ENCODE peak calls at places on chromosomes 2 and 18, in nine cellular contexts. Q, U, Z, P, K, L, G, M and I are unnamed samples.
A peak's percentile ranks its signal among the peaks of the same experiment; 100 is the strongest.

GRCh38 chr18:26989842-26990241 is 124.3 kb upstream of the AQP4 start:
- DNase-seq in Q (no peak), U (no peak), Z (no peak), P (no peak), K (no peak), L (no peak), G (no peak), M (no peak), I (no peak)

GRCh38 chr2:70946832-70947442 is 11.2 kb downstream of the ATP6V1B1 start:
- DNase-seq in Q (peak; percentile 66), U (peak; percentile 39), Z (no peak), P (peak; percentile 47), K (peak; percentile 60), L (no peak), G (peak; percentile 57), M (peak; percentile 69), I (peak; percentile 51)

GRCh38 chr2:44453289-44453688 is 91.5 kb downstream of the CAMKMT start:
- DNase-seq in Q (no peak), U (no peak), Z (no peak), P (no peak), K (no peak), L (no peak), G (no peak), M (no peak), I (no peak)

GRCh38 chr2:170929686-170930050 is 615 bp downstream of the GORASP2 start:
- DNase-seq in Q (peak; percentile 71), U (no peak), Z (peak; percentile 93), P (no peak), K (peak; percentile 26), L (peak; percentile 55), G (peak; percentile 16), M (peak; percentile 74), I (peak; percentile 67)

GRCh38 chr2:179974743-179975142 is 32.4 kb downstream of the CWC22 start:
- DNase-seq in Q (no peak), U (no peak), Z (no peak), P (no peak), K (no peak), L (no peak), G (no peak), M (no peak), I (no peak)

GRCh38 chr18:46386788-46387187 is 270.2 kb downstream of the LOXHD1 start:
- DNase-seq in Q (no peak), U (no peak), Z (no peak), P (no peak), K (no peak), L (peak; percentile 21), G (no peak), M (no peak), I (no peak)

GRCh38 chr2:45651415-45652089 is at the start of gene PRKCE:
- DNase-seq in Q (peak; percentile 87), U (peak; percentile 83), Z (peak; percentile 93), P (no peak), K (no peak), L (peak; percentile 59), G (peak; percentile 59), M (peak; percentile 69), I (peak; percentile 59)

GRCh38 chr18:13613591-13614317 is 112.6 kb downstream of the FAM210A start:
- DNase-seq in Q (peak; percentile 44), U (no peak), Z (peak; percentile 79), P (no peak), K (no peak), L (no peak), G (no peak), M (no peak), I (no peak)

GRCh38 chr2:19504400-19505198 is 146.2 kb upstream of the OSR1 start:
- DNase-seq in Q (no peak), U (no peak), Z (no peak), P (no peak), K (no peak), L (no peak), G (no peak), M (no peak), I (no peak)

GRCh38 chr18:62523631-62524442 is 1.0 kb downstream of the ZCCHC2 start:
- DNase-seq in Q (peak; percentile 82), U (peak; percentile 72), Z (peak; percentile 93), P (no peak), K (peak; percentile 52), L (peak; percentile 64), G (peak; percentile 15), M (peak; percentile 64), I (peak; percentile 54)

GRCh38 chr18:63741769-63742168 is 33.4 kb upstream of the SERPINB7 start:
- DNase-seq in Q (no peak), U (no peak), Z (no peak), P (no peak), K (peak; percentile 61), L (no peak), G (no peak), M (no peak), I (no peak)

GRCh38 chr2:23589739-23590138 is 204.8 kb downstream of the KLHL29 start:
- DNase-seq in Q (peak; percentile 64), U (no peak), Z (peak; percentile 40), P (no peak), K (no peak), L (peak; percentile 90), G (no peak), M (no peak), I (no peak)

GRCh38 chr2:197946562-197946961 is 142.2 kb downstream of the PLCL1 start:
- DNase-seq in Q (no peak), U (peak; percentile 13), Z (no peak), P (no peak), K (no peak), L (no peak), G (no peak), M (no peak), I (no peak)

GRCh38 chr2:6202756-6203155 is 510.6 kb downstream of the SOX11 start:
- DNase-seq in Q (no peak), U (no peak), Z (no peak), P (no peak), K (no peak), L (no peak), G (no peak), M (no peak), I (no peak)

GRCh38 chr2:22904126-22904684 is 480.8 kb upstream of the KLHL29 start:
- DNase-seq in Q (no peak), U (no peak), Z (no peak), P (no peak), K (no peak), L (no peak), G (no peak), M (peak; percentile 40), I (no peak)

GRCh38 chr2:42827647-42828486 is 35.5 kb upstream of the HAAO start:
- DNase-seq in Q (peak; percentile 95), U (peak; percentile 94), Z (peak; percentile 97), P (peak; percentile 72), K (peak; percentile 74), L (peak; percentile 76), G (peak; percentile 92), M (peak; percentile 92), I (peak; percentile 80)

GRCh38 chr2:12005886-12006681 is 259.7 kb downstream of the LPIN1 start:
- DNase-seq in Q (no peak), U (no peak), Z (no peak), P (no peak), K (no peak), L (no peak), G (peak; percentile 20), M (peak; percentile 60), I (peak; percentile 28)

DNA sequence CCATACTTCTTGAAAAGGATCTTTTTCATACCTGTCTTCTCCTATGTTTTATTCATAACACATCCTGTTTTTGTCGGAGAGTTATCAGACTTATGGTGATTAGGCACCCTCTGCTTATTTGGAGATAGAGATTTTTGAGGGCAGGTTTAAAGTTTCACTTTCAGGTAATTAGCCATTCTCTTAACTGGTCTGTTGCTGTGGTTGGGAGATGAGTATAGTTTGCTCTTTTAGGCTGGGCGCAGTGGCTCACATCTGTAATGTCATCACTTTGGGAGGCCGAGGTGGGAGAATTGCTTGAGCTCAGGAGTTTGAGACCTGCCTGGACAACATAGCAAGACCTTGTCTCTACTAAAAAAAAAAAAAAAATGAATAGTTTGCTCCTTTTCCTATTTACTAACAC is 25.3 kb downstream of the SFTPB start:
- DNase-seq in Q (no peak), U (no peak), Z (no peak), P (no peak), K (no peak), L (peak; percentile 1), G (no peak), M (no peak), I (no peak)
- H3K4me1 ChIP-seq in Q (no peaks in the 10 kb centered on the region), U (no peaks in the 10 kb centered on the region), Z (peaks cover 8% of the 10 kb centered on the region), P (no peaks in the 10 kb centered on the region), K (no peaks in the 10 kb centered on the region), L (peaks cover 11% of the 10 kb centered on the region), G (no peaks in the 10 kb centered on the region), M (no peaks in the 10 kb centered on the region), I (no peaks in the 10 kb centered on the region)

DNA sequence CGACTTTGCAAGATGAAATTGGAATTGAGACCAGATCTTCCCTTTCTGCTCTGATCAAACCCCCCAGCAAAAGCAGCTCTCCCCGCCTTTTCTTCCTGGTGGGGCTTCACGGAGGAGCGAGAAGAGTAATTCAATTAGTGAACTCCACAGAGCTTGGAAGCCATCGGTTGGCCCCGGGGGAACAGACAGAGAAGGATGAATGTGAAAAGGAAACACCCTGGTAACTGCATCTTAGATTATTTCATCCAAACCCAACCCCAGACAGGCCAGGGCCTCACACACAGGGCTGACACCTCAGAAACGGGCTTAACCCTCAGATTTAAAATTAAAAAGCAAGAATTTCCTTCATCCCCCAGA is 18.3 kb downstream of the SMAD7 start:
- DNase-seq in Q (no peak), U (no peak), Z (no peak), P (no peak), K (no peak), L (no peak), G (no peak), M (no peak), I (no peak)
- H3K4me3 ChIP-seq in Q (no peak overlapping the region), U (no peak overlapping the region), Z (no peak overlapping the region), P (no peak overlapping the region), K (no peak overlapping the region), L (no peak overlapping the region), G (no peak overlapping the region), M (no peak overlapping the region), I (no peak overlapping the region)

DNA sequence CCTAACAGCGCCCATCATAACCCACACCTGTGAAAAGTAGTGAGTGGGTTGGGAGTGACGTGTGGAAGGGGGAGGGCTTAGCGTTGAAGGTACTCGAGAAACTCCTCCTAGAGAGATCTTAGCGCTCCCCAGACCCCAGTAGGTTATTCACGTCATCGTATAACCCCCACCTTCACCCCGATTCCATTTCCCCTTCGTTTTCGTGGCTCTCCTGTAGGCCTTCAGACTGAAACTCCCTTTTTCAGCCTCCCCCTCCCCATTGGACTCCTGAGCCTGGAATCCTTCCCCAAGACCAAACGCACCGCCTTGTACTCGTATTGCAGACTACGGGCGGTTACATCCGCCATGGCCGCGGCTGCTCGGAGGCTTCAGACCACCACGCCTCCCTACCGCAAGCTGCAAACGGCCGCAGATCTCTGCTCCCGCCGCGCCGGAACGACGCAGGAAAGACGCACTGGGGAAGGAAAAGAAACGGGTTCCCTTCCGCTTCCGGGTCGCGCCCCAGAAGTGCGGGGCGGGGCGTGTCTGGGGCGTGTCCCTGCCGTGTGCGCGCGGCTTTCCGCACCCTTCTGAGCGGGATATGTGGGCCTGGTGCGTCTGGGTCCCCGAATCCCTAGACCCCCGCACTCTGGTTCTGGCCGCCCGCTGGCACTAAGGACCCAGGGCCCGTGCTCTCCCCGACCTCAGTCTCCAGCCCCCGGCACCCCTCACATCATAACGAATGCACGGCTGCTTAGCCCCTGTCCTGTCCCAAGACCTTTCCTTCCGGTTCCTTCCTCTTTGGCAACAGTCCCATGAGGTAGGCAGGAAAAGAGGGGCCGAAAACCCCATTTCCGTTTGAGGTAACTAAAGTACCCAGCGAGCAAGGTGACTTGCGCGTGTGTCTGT is at the start of gene SNRNP200:
- DNase-seq in Q (peak; percentile 93), U (peak; percentile 88), Z (peak; percentile 96), P (peak; percentile 69), K (peak; percentile 72), L (peak; percentile 80), G (peak; percentile 78), M (peak; percentile 86), I (peak; percentile 83)
- TF ChIP-seq POLR2A in Q (peak; percentile 77), U (peak; percentile 82), Z (peak; percentile 77), P (peak; percentile 83), K (peak; percentile 59), L (peak; percentile 61), G (peak; percentile 83), M (peak; percentile 85), I (peak; percentile 81)

GRCh38 chr2:105770162-105770561 is 25.4 kb downstream of the NCK2 start:
- DNase-seq in Q (no peak), U (no peak), Z (no peak), P (no peak), K (no peak), L (no peak), G (no peak), M (no peak), I (no peak)
- H3K4me1 ChIP-seq in Q (peaks cover 28% of the 10 kb centered on the region), U (peaks cover 12% of the 10 kb centered on the region), Z (peaks cover 92% of the 10 kb centered on the region), P (no peaks in the 10 kb centered on the region), K (peaks cover 4% of the 10 kb centered on the region), L (peaks cover 38% of the 10 kb centered on the region), G (no peaks in the 10 kb centered on the region), M (peaks cover 41% of the 10 kb centered on the region), I (peaks cover 5% of the 10 kb centered on the region)